ENCODE peak calls at places on chromosomes 12 and 14, in seven cellular contexts. W is neural progenitor cell; G is cardiac muscle cell; Q is CD8-positive, alpha-beta T cell; Z is aorta; X is tibial artery; S is Panc1. F is an unnamed sample.
A peak's percentile ranks its signal among the peaks of the same experiment; 100 is the strongest.

GRCh38 chr14:61268797-61269196 is 12.3 kb downstream of the TMEM30B start:
- DNase-seq in W (no peak), G (no peak), Q (no peak), Z (no peak), X (no peak), S (no peak), F (no peak)

GRCh38 chr14:20799444-20799843 is 3.2 kb downstream of the RNASE1 start:
- DNase-seq in W (peak; percentile 32), G (no peak), Q (no peak), Z (no peak), X (no peak), S (no peak), F (no peak)

GRCh38 chr12:113747048-113747447 is 219.1 kb downstream of the RBM19 start:
- DNase-seq in W (no peak), G (no peak), Q (no peak), Z (no peak), X (no peak), S (no peak), F (no peak)

GRCh38 chr12:7142057-7142644 is 12.0 kb downstream of the CLSTN3 start:
- DNase-seq in W (peak; percentile 70), G (peak; percentile 60), Q (peak; percentile 60), Z (peak; percentile 61), X (no peak), S (peak; percentile 18), F (no peak)

GRCh38 chr12:108065061-108065460 is 64.0 kb upstream of the WSCD2 start:
- DNase-seq in W (no peak), G (no peak), Q (no peak), Z (no peak), X (no peak), S (no peak), F (no peak)

GRCh38 chr12:19127270-19127669 is 2.3 kb upstream of the PLEKHA5 start:
- DNase-seq in W (no peak), G (no peak), Q (no peak), Z (no peak), X (no peak), S (no peak), F (no peak)

GRCh38 chr12:65495233-65495632 is 216.8 kb downstream of the MSRB3 start:
- DNase-seq in W (no peak), G (no peak), Q (no peak), Z (no peak), X (no peak), S (no peak), F (no peak)

GRCh38 chr12:26921886-26922285 is 15.9 kb downstream of the INTS13 start:
- DNase-seq in W (no peak), G (no peak), Q (no peak), Z (no peak), X (no peak), S (no peak), F (no peak)

GRCh38 chr14:29913550-29913949 is 14.1 kb downstream of the PRKD1 start:
- DNase-seq in W (no peak), G (no peak), Q (no peak), Z (no peak), X (no peak), S (no peak), F (no peak)

GRCh38 chr14:105860615-105861580 is 334.5 kb downstream of the TMEM121 start:
- DNase-seq in W (no peak), G (no peak), Q (no peak), Z (peak; percentile 30), X (no peak), S (no peak), F (no peak)

GRCh38 chr12:34347367-34347766 is 325.1 kb downstream of the ALG10 start:
- DNase-seq in W (no peak), G (no peak), Q (no peak), Z (no peak), X (no peak), S (no peak), F (no peak)

GRCh38 chr12:105555556-105555973 is 225.1 kb downstream of the C12orf75 start:
- DNase-seq in W (no peak), G (no peak), Q (no peak), Z (no peak), X (no peak), S (no peak), F (no peak)

GRCh38 chr14:56005580-56006053 is 112.6 kb upstream of the PELI2 start:
- DNase-seq in W (no peak), G (no peak), Q (no peak), Z (no peak), X (no peak), S (no peak), F (peak; percentile 16)

GRCh38 chr14:79602023-79602422 is 609.3 kb downstream of the DIO2 start:
- DNase-seq in W (no peak), G (no peak), Q (no peak), Z (no peak), X (no peak), S (no peak), F (no peak)

GRCh38 chr12:98820005-98820404 is 174.9 kb downstream of the APAF1 start:
- DNase-seq in W (peak; percentile 54), G (no peak), Q (no peak), Z (no peak), X (no peak), S (no peak), F (no peak)

GRCh38 chr14:90332271-90332584 is 487 bp upstream of the NRDE2 start:
- DNase-seq in W (no peak), G (no peak), Q (no peak), Z (no peak), X (no peak), S (no peak), F (no peak)

GRCh38 chr14:101927859-101928258 is 36.5 kb upstream of the DYNC1H1 start:
- DNase-seq in W (no peak), G (no peak), Q (no peak), Z (peak; percentile 95), X (peak; percentile 95), S (no peak), F (peak; percentile 93)

GRCh38 chr14:101194356-101195308 is 291.1 kb upstream of the RTL1 start:
- DNase-seq in W (no peak), G (no peak), Q (no peak), Z (no peak), X (no peak), S (no peak), F (no peak)

GRCh38 chr12:76201758-76202157 is 117.3 kb upstream of the NAP1L1 start:
- DNase-seq in W (no peak), G (no peak), Q (no peak), Z (no peak), X (no peak), S (no peak), F (no peak)

GRCh38 chr12:13404631-13405473 is 208.3 kb downstream of the EMP1 start:
- DNase-seq in W (no peak), G (no peak), Q (no peak), Z (no peak), X (no peak), S (no peak), F (no peak)

GRCh38 chr12:51970904-51971646 is 19.6 kb downstream of the ACVR1B start:
- DNase-seq in W (peak; percentile 65), G (peak; percentile 52), Q (peak; percentile 44), Z (no peak), X (no peak), S (no peak), F (no peak)

GRCh38 chr12:120100630-120101029 is 15.9 kb downstream of the RAB35 start:
- DNase-seq in W (no peak), G (no peak), Q (no peak), Z (peak; percentile 90), X (peak; percentile 94), S (no peak), F (peak; percentile 93)
- H3K4me1 ChIP-seq in W (peaks cover 7% of the 10 kb centered on the region), G (no peaks in the 10 kb centered on the region), Q (peaks cover 10% of the 10 kb centered on the region), Z (no peaks in the 10 kb centered on the region), X (no peaks in the 10 kb centered on the region), S (no peaks in the 10 kb centered on the region), F (peaks cover 8% of the 10 kb centered on the region)

DNA sequence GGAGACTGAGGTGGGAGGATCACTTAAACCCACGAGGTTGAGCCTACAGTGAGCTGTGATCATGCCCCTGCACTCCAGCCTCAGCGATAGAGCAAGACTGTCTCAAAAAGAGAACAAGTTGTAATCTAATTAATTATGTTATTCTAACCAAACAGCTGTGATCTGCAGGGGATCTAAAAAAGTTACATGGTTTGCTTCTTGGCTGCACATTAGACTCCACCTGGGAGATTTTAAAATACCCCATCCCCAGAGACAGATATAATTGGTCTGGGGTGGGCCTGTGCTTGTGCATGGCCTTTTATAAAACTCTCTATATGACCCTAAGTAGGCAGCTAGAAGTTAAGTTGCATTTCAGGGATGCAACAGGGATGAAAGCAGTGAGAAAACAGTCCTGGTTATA is 76.7 kb downstream of the SCAF11 start:
- DNase-seq in W (no peak), G (no peak), Q (no peak), Z (no peak), X (no peak), S (no peak), F (no peak)
- H3K27ac ChIP-seq in W (peak overlapping the region; percentile 20), G (no peak overlapping the region), Q (no peak overlapping the region), Z (no peak overlapping the region), X (no peak overlapping the region), S (no peak overlapping the region), F (no peak overlapping the region)

GRCh38 chr14:53954551-53955233 is 1.9 kb downstream of the BMP4 start:
- DNase-seq in W (peak; percentile 57), G (peak; percentile 27), Q (no peak), Z (peak; percentile 57), X (peak; percentile 71), S (no peak), F (peak; percentile 77)

GRCh38 chr14:53955234-53955556 is 1.4 kb downstream of the BMP4 start:
- DNase-seq in W (no peak), G (no peak), Q (no peak), Z (no peak), X (no peak), S (no peak), F (no peak)

GRCh38 chr14:53956427-53957201 is at the start of gene BMP4:
- DNase-seq in W (peak; percentile 86), G (peak; percentile 51), Q (no peak), Z (peak; percentile 91), X (peak; percentile 95), S (no peak), F (peak; percentile 95)

GRCh38 chr14:53953828-53954550 is 2.6 kb downstream of the BMP4 start:
- DNase-seq in W (peak; percentile 61), G (peak; percentile 65), Q (no peak), Z (peak; percentile 71), X (peak; percentile 83), S (no peak), F (peak; percentile 80)

DNA sequence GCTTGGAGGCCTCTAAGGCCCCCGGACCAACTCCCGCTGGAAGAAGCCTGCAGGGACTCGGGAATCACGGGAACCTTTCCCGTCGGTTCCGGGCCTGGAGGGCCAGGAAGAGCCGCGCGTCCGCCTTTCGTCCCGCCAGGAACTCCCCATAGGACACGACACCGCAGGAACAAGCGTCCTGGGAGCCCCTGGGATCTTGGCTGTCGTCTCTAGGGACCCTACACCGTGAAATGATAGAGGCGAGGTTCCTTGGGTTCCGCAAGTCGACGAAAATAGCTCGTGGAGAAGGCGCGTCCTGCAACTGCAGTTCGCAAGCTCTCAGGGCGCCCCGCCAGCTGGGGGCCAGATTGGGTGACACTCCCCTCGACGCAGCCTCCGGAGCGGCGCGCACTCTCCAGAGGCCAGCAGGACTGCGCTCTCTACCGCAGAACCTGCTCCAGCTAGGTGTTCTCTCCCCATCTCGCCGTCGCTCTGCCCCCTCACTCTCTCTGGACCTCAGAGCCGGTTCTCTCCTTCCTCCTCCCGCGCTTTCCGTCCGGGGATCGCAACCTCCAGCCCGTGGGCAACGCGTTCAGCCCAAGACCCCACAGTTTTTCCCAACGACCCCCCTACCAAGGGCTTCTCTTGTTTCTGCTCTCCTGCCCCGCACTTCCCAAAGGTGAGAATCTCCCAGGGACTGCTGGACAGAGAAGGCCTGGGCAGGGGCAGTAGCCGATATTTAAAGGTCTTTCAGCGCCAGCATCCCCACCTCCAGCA is 776 bp downstream of the BMP4 start:
- DNase-seq in W (peak; percentile 64), G (peak; percentile 45), Q (no peak), Z (peak; percentile 86), X (peak; percentile 88), S (no peak), F (peak; percentile 90)
- H3K27me3 ChIP-seq in W (peaks cover 98% of the 10 kb centered on the region), G (peaks cover 59% of the 10 kb centered on the region), Q (peaks cover 6% of the 10 kb centered on the region), Z (no peaks in the 10 kb centered on the region), X (no peaks in the 10 kb centered on the region), S (peaks cover 20% of the 10 kb centered on the region), F (no peaks in the 10 kb centered on the region)

GRCh38 chr12:67651380-67651695 is 2.8 kb downstream of the DYRK2 start:
- DNase-seq in W (peak; percentile 10), G (peak; percentile 27), Q (peak; percentile 56), Z (no peak), X (no peak), S (no peak), F (no peak)
- H3K4me1 ChIP-seq in W (peaks cover 15% of the 10 kb centered on the region), G (peaks cover 43% of the 10 kb centered on the region), Q (peaks cover 55% of the 10 kb centered on the region), Z (no peaks in the 10 kb centered on the region), X (no peaks in the 10 kb centered on the region), S (peaks cover 23% of the 10 kb centered on the region), F (peaks cover 10% of the 10 kb centered on the region)

F was measured in right cardiac atrium.